ENCODE peak calls at places on chromosomes 3 and 15, in five cellular contexts. Z is mesendoderm; H is right lobe of liver; B is CD8-positive, alpha-beta T cell; P is neuronal stem cell. F is an unnamed sample. For H3K36me3 and H3K4me1, the result is how much of the 10 kb centered on the place peaks cover.

GRCh38 chr3:148466143-148466542 is 231.6 kb upstream of the AGTR1 start:
- DNase-seq in H (no peak), Z (peak), B (no peak), P (no peak), F (no peak)

GRCh38 chr3:119681279-119681678 is 4.1 kb upstream of the COX17 start:
- DNase-seq in H (no peak), Z (peak), P (no peak), B (no peak), F (no peak)

GRCh38 chr3:170680593-170680992 is 94.7 kb upstream of the SLC7A14 start:
- DNase-seq in Z (no peak), B (no peak), H (no peak), P (no peak), F (no peak)

GRCh38 chr15:71291247-71291646 is 176.0 kb downstream of the THSD4 start:
- DNase-seq in Z (no peak), P (no peak), H (no peak), B (no peak), F (no peak)

GRCh38 chr3:185021326-185021725 is 131.5 kb downstream of the C3orf70 start:
- DNase-seq in P (no peak), H (no peak), B (no peak), Z (no peak), F (no peak)

GRCh38 chr3:4350789-4351163 is 47.6 kb downstream of the SETMAR start:
- DNase-seq in B (peak), Z (peak), P (peak), H (no peak), F (peak)

GRCh38 chr3:36520241-36521006 is 140.1 kb downstream of the STAC start:
- DNase-seq in P (no peak), B (no peak), Z (no peak), H (no peak), F (no peak)

GRCh38 chr3:43956945-43957344 is 266.2 kb downstream of the ABHD5 start:
- DNase-seq in B (no peak), Z (no peak), H (no peak), P (no peak), F (no peak)

GRCh38 chr15:91224750-91225380 is 124.8 kb downstream of the SV2B start:
- DNase-seq in P (peak), B (no peak), H (no peak), Z (peak), F (no peak)

GRCh38 chr15:40029979-40030893 is 8.7 kb downstream of the SRP14 start:
- DNase-seq in Z (peak), H (no peak), B (no peak), P (no peak), F (no peak)

GRCh38 chr3:55658297-55659022 is 171.4 kb upstream of the WNT5A start:
- DNase-seq in Z (no peak), H (no peak), P (no peak), B (no peak), F (no peak)

GRCh38 chr15:75235760-75236729 is 22.1 kb upstream of the GOLGA6C start:
- DNase-seq in Z (no peak), B (no peak), P (no peak), H (no peak), F (no peak)

GRCh38 chr15:32641517-32642059 is at the start of gene SCG5:
- DNase-seq in P (peak), H (no peak), Z (peak), B (no peak), F (peak)

GRCh38 chr15:81380203-81380602 is 6.2 kb upstream of the TMC3 start:
- DNase-seq in H (no peak), B (no peak), Z (no peak), P (no peak), F (no peak)

GRCh38 chr3:131596884-131597283 is 94.1 kb upstream of the MRPL3 start:
- DNase-seq in P (no peak), B (no peak), Z (no peak), H (no peak), F (no peak)

GRCh38 chr3:35296533-35296932 is 342.8 kb upstream of the ARPP21 start:
- DNase-seq in B (no peak), P (no peak), H (no peak), Z (no peak), F (no peak)

GRCh38 chr3:123642182-123642956 is 57.5 kb upstream of the HACD2 start:
- DNase-seq in H (no peak), P (peak), Z (peak), B (peak), F (peak)

GRCh38 chr3:111735271-111735758 is 123.8 kb upstream of the PHLDB2 start:
- DNase-seq in Z (peak), P (no peak), B (no peak), H (no peak), F (no peak)

GRCh38 chr3:63193647-63194046 is 84.5 kb upstream of the SYNPR start:
- DNase-seq in H (no peak), B (no peak), Z (peak), P (peak), F (no peak)

GRCh38 chr3:106241593-106241992 is 372.8 kb upstream of the CBLB start:
- DNase-seq in Z (peak), H (no peak), P (no peak), B (no peak), F (no peak)

GRCh38 chr3:172701758-172702157 is 9.1 kb downstream of the NCEH1 start:
- DNase-seq in Z (no peak), B (no peak), H (no peak), P (no peak), F (no peak)

GRCh38 chr3:19946291-19946831 is 536 bp upstream of the RAB5A start:
- DNase-seq in B (no peak), P (no peak), Z (no peak), H (no peak), F (no peak)

GRCh38 chr3:181912384-181912783 is 200.7 kb downstream of the SOX2 start:
- DNase-seq in H (no peak), B (no peak), Z (no peak), P (no peak), F (no peak)

GRCh38 chr3:176522436-176522835 is 674.8 kb downstream of the TBL1XR1 start:
- DNase-seq in P (no peak), Z (no peak), H (no peak), B (no peak), F (no peak)

GRCh38 chr3:193744048-193744821 is 151.2 kb downstream of the OPA1 start:
- DNase-seq in Z (peak), P (no peak), B (no peak), H (no peak), F (peak)

GRCh38 chr3:29721789-29722188 is 440.9 kb downstream of the RBMS3 start:
- DNase-seq in H (no peak), P (no peak), B (no peak), Z (no peak), F (no peak)

DNA sequence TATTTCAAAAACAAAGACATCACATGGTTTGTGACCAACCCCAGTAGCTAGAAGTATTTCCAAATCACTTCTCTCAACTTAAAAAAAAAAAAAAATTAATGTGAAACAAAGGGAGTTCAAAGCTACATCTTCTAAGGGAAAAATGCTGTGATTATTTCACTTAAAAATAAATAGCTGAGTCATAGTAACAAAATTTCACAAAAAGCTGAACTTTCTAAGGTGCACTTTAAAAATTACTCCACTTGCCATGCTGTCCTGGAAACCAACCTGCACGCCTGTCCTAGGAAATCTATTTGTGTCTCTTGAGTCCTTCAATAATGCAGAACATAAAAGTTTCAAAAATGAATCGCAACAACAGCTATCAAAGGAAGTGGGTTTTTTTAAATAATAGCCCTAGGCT is 1.8 kb downstream of the ACAP2 start:
- DNase-seq in B (no peak), Z (no peak), P (no peak), H (no peak), F (no peak)
- H3K4me3 ChIP-seq in B (peak), Z (no peak), P (no peak), H (peak), F (no peak)

DNA sequence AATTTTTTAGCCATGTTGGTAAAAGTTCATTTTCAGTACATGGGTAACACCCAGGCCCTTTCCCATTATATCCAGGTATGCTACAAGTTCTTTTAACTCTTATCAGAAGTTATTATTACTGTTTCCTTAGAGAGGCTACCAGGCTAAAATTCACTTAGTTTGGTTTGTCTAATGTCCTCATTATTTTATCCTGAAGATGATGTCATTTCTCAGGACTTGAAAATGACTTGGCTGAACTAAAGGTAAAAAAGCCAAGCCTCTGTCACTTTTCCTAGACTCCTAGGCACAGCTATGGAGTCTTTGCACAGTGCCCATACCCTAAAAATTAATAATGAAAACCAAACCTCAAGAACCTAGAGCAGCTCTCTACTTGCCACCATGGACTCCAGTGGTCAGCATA is 4.1 kb downstream of the ELL3 start:
- DNase-seq in P (no peak), H (no peak), Z (no peak), B (no peak), F (no peak)
- H3K36me3 ChIP-seq in P (under half), H (half or more), Z (under half), B (under half), F (under half)

DNA sequence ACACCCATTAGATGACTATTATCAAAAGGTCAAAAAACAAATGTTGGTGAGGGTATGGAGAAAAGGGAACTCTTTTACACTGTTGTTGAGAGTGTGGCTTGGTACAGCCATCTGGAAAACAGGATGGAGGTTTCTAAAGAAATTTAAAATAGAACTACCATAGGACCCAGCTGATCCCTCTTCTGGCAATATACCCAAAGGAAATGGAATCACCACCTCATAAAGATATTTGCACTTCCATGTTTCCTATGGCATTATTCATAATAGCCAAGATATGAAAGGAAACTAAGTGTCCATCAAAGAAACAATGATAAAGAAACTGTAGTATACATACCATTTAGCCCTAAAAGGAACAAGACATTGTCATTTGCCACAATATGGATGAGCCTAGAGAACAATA is 186.3 kb downstream of the SCAPER start:
- DNase-seq in P (no peak), B (no peak), Z (no peak), H (no peak), F (no peak)
- H3K4me1 ChIP-seq in P (under half), B (under half), Z (under half), H (under half), F (under half)

GRCh38 chr15:94252906-94253305 is 21.5 kb downstream of the MCTP2 start:
- DNase-seq in P (no peak), B (no peak), H (no peak), Z (no peak), F (no peak)

GRCh38 chr15:94252223-94252766 is 20.9 kb downstream of the MCTP2 start:
- DNase-seq in P (no peak), H (no peak), Z (no peak), B (no peak), F (no peak)

GRCh38 chr15:94246016-94246415 is 14.7 kb downstream of the MCTP2 start:
- DNase-seq in Z (no peak), B (no peak), P (no peak), H (no peak), F (no peak)

GRCh38 chr15:94243418-94243817 is 12.1 kb downstream of the MCTP2 start:
- DNase-seq in H (no peak), Z (no peak), P (no peak), B (no peak), F (no peak)

GRCh38 chr15:94247789-94248638 is 16.7 kb downstream of the MCTP2 start:
- DNase-seq in B (no peak), P (no peak), Z (peak), H (no peak), F (no peak)
- H3K4me3 ChIP-seq in B (no peak), P (no peak), Z (no peak), H (no peak), F (no peak)

GRCh38 chr3:13362551-13362950 is 57.6 kb downstream of the NUP210 start:
- DNase-seq in H (no peak), P (no peak), B (no peak), Z (no peak), F (no peak)

GRCh38 chr3:13365390-13366379 is 54.4 kb downstream of the NUP210 start:
- DNase-seq in P (no peak), H (no peak), B (no peak), Z (no peak), F (no peak)

GRCh38 chr3:13367728-13368127 is 52.4 kb downstream of the NUP210 start:
- DNase-seq in H (no peak), Z (no peak), B (no peak), P (no peak), F (no peak)

GRCh38 chr3:13368834-13369233 is 51.3 kb downstream of the NUP210 start:
- DNase-seq in B (no peak), H (no peak), Z (no peak), P (no peak), F (no peak)

GRCh38 chr3:13364602-13365271 is 55.4 kb downstream of the NUP210 start:
- DNase-seq in P (no peak), B (no peak), H (no peak), Z (peak), F (no peak)
- H3K36me3 ChIP-seq in P (under half), B (under half), H (under half), Z (under half), F (under half)

GRCh38 chr3:174710622-174711021 is 148.5 kb upstream of the NAALADL2 start:
- DNase-seq in B (no peak), Z (peak), P (no peak), H (no peak), F (no peak)
- H3K4me1 ChIP-seq in B (under half), Z (under half), P (under half), H (under half), F (under half)

GRCh38 chr3:160757624-160758106 is 1.6 kb downstream of the PPM1L start:
- DNase-seq in Z (peak), P (peak), B (no peak), H (no peak), F (no peak)
- H3K4me3 ChIP-seq in Z (no peak), P (peak), B (peak), H (peak), F (peak)

GRCh38 chr3:65986285-65986684 is 52.4 kb downstream of the MAGI1 start:
- DNase-seq in Z (no peak), P (no peak), H (no peak), B (no peak), F (no peak)
- H3K36me3 ChIP-seq in Z (under half), P (under half), H (under half), B (under half), F (under half)

DNA sequence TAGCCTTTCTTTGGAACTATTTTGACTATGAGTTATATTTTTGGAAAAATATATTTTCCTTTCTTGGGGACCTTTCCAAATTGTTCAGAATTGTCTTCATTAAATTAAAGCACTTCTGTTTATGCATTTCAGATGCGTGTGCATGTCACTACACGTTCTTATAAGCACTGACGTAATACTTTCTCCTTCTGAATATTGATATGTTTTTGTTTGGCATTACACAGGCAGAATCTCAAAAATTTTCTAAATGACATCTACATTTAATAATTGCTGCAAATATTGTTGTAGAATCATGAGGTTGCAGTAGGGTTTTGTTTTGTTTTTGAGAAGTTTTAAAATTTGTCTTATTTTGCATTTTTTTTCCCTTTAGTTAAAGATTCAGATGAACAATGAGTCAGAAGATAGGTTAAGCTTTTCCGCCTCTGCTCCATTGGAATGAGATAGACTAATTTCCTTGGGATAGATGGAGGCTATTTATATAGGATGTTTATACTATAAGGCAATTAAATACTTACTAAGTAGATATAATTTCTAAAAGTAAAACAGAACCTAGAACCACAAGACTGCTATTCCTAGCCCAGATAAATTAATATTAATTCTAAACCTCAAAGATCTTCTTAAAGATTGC is 110.8 kb downstream of the MBNL1 start:
- DNase-seq in P (no peak), H (no peak), B (no peak), Z (no peak), F (no peak)
- H3K4me1 ChIP-seq in P (under half), H (under half), B (half or more), Z (under half), F (half or more)

DNA sequence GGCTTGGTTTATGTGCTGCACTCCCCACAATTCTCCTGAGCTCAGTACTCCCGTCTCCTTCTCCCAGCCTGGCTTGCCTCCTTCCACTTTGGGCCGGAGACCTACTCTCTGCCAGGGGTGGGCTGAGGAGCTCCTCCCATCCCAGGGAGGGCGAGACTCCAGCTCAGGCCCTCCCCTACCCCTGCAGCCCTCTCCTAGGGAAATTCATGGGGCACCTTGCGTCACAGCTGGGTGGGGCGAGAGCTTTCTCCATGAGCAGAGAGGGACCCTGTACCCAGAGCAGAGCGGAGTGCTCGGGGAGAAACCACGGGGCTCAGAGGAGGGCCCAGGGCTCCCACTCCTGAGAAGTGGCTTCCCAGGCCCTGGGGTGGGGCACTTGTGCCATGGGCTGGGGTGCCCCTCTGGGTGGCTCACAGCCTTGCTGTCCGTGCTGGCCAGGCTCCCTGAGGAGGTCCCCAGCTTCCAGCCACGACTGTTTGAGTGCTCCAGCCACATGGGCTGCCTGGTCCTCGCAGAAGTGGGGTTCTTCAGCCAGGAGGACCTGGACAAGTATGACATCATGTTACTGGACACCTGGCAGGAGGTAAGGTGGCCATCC is 13.3 kb downstream of the VILL start:
- DNase-seq in H (peak), P (no peak), B (no peak), Z (no peak), F (no peak)
- H3K4me3 ChIP-seq in H (no peak), P (peak), B (no peak), Z (no peak), F (no peak)

F was measured in pancreas.